ENCODE peak calls at places on chromosomes 1 and 21, in ten cellular contexts. J is IMR-90, S is fibroblast of lung, I is H1, C is transverse colon, F is ovary, W is body of pancreas, Q is heart left ventricle, P is colonic mucosa, M is testis. V is an unnamed sample. For H3K4me1 and H3K36me3, the result is how much of the 10 kb centered on the place peaks cover.

GRCh38 chr21:17436626-17437111 is 76.2 kb upstream of the CXADR start:
- DNase-seq in M (peak), S (no peak), C (no peak), P (no peak), J (no peak), W (no peak), I (no peak), F (no peak), Q (no peak), V (no peak)

GRCh38 chr21:42618713-42619112 is 34.7 kb upstream of the PDE9A start:
- DNase-seq in J (no peak), Q (no peak), P (no peak), I (no peak), W (no peak), C (no peak), M (no peak), F (no peak), S (no peak), V (no peak)

GRCh38 chr1:41592451-41593125 is 108.1 kb upstream of the EDN2 start:
- DNase-seq in M (no peak), S (no peak), W (no peak), P (no peak), C (no peak), Q (no peak), J (no peak), F (no peak), I (no peak), V (no peak)

GRCh38 chr1:210402560-210402959 is 73.9 kb downstream of the HHAT start:
- DNase-seq in C (no peak), J (no peak), F (no peak), S (no peak), Q (no peak), I (no peak), P (no peak), W (no peak), M (no peak), V (no peak)

GRCh38 chr1:228283476-228284147 is 75.8 kb downstream of the OBSCN start:
- DNase-seq in J (no peak), W (no peak), I (no peak), C (peak), S (no peak), Q (peak), M (no peak), P (no peak), F (no peak), V (no peak)

GRCh38 chr1:26913754-26914619 is at the start of gene NR0B2:
- DNase-seq in I (no peak), C (peak), F (no peak), M (no peak), Q (peak), W (peak), P (peak), J (no peak), S (no peak), V (no peak)

GRCh38 chr1:85838238-85838637 is 130.0 kb upstream of the ZNHIT6 start:
- DNase-seq in S (no peak), W (no peak), P (no peak), I (no peak), J (no peak), F (no peak), C (no peak), M (no peak), Q (no peak), V (no peak)

GRCh38 chr1:199982606-199983005 is 44.9 kb upstream of the NR5A2 start:
- DNase-seq in F (no peak), M (no peak), J (no peak), I (no peak), S (no peak), C (peak), Q (no peak), P (peak), W (no peak), V (no peak)

GRCh38 chr1:20355828-20356735 is 65.4 kb downstream of the VWA5B1 start:
- DNase-seq in W (no peak), J (no peak), S (no peak), F (no peak), Q (no peak), M (no peak), P (no peak), C (peak), I (no peak), V (no peak)

GRCh38 chr1:112234710-112235109 is 161.3 kb upstream of the CTTNBP2NL start:
- DNase-seq in P (no peak), S (no peak), M (no peak), C (no peak), J (no peak), I (no peak), Q (no peak), W (no peak), F (no peak), V (no peak)

GRCh38 chr1:223243441-223244050 is 100.5 kb upstream of the TLR5 start:
- DNase-seq in F (no peak), S (no peak), M (no peak), W (no peak), J (no peak), I (no peak), P (no peak), C (no peak), Q (no peak), V (no peak)

GRCh38 chr21:35563885-35564451 is 496.4 kb downstream of the SETD4 start:
- DNase-seq in W (peak), I (no peak), F (peak), J (peak), P (peak), M (peak), C (peak), S (peak), Q (peak), V (no peak)

GRCh38 chr1:202959276-202959620 is 1.1 kb upstream of the ADIPOR1 start:
- DNase-seq in J (peak), M (no peak), F (no peak), C (no peak), I (no peak), P (no peak), S (peak), Q (no peak), W (no peak), V (no peak)

GRCh38 chr1:118360817-118361216 is 175.8 kb upstream of the SPAG17 start:
- DNase-seq in P (no peak), S (peak), C (no peak), F (no peak), J (peak), W (no peak), I (no peak), M (no peak), Q (no peak), V (no peak)

GRCh38 chr1:8083739-8084484 is 57.8 kb upstream of the ERRFI1 start:
- DNase-seq in Q (no peak), S (peak), W (no peak), P (no peak), M (peak), I (no peak), F (no peak), J (peak), C (no peak), V (no peak)

DNA sequence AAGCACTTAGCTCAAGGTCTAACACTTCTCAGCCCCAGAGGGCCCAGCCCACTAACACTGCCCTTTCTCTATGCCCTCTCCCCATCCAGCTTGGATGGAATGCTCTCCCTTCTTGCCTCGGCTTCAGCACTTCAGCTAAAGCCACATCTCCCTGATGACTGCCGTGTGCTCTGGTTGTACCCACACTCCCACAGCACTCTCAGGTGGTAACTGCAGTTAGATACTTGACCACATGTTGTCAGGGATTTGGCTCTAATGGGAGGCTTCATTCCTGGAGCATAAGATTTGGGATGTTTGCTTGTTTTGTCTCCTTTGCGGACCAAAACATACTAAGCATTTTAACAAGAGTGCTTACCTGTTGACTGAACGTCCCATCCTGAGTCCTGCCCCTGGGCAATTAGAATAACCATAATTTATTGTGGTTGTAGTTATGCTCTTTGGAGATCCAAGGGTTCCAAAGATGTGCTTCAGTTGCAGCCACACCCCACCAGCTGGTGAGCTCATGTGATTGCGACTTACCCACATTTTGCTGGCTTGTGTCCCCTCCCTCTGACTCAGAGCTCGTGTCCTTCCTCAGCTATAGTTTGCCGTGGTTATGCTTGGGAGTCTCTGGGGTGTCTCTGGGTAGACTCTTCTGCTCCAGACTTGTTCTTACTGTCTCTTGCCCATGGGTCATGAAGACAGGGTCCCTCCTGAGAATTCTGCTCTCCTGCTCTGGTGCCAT is 7.7 kb upstream of the SLC26A9 start:
- DNase-seq in M (no peak), J (peak), Q (no peak), P (no peak), S (peak), F (no peak), W (no peak), I (no peak), C (no peak), V (no peak)
- H3K4me1 ChIP-seq in M (under half), J (under half), Q (under half), P (under half), S (under half), F (under half), W (half or more), I (under half), C (under half), V (under half)

DNA sequence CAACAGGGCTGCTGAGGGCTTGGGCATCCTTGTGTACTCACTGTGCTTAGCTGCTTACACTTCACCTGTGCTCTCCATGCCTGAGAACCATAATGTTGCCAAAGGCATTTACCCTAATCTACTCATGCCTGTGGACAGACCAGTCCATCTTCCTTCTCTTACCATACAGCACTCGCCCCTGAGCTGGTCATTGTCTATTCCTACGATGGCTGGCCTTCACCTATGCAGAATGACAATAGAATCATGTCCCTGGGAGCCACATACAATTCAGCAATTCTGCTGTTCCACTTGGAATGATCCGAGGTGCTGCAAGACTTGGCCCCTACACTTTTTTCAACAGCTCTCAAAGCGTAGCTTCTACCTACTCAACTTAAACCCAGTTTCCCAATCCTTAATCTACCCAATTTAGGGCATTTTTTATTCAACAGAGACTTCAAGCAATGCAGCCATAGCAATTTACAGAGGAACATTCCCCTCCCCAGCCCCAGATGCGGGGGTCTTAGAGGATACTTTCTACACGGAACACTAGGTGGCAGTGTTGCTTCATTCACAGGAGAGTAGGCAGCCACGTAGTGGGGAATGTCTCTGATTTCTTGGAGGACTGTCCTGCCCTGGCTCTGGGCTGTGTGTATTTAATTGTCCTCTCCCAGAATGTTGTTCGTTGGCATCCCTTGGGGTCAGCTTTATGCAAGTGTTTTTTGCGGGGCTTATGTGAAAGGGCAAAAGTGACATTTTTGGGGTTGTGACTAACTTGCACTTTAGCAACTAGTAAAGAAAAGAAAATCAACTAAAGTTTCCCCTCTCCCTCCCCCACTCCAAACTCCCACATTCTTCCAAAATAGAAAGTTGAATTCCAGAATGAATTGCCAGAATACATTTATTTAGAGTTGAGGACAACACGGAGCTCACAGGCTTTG is 96.8 kb downstream of the PAPPA2 start:
- DNase-seq in S (peak), P (peak), F (no peak), C (peak), W (peak), M (peak), J (peak), I (peak), Q (peak), V (peak)
- TF ChIP-seq CTCF in S (peak), P (peak), F (peak), C (peak), W (peak), M (peak), J (peak), I (peak), Q (peak), V (peak)

DNA sequence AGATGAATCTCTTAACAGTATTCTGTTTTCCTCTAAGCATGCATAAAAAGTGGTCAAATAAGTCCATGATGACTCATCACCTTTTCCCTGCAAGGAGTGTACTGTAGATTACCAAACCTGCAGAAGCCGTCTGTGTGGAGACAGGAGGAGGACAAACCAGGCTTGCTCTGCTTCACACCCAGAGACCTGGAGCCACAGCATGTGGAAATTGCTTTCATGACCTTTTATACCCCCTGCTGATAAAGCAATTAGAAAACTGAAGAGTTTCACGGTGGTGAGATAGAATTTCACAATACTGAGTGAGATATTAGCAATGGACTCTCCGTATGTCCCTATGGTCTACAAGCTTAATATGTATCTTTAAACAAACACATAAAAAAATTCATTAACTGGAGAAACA is 9.4 kb downstream of the CORT start:
- DNase-seq in F (no peak), S (peak), M (no peak), P (no peak), J (peak), I (no peak), C (no peak), Q (no peak), W (no peak), V (no peak)
- H3K36me3 ChIP-seq in F (under half), S (under half), M (under half), P (under half), J (under half), I (under half), C (under half), Q (under half), W (under half), V (under half)

GRCh38 chr1:110086959-110087358 is 16.5 kb upstream of the ALX3 start:
- DNase-seq in J (no peak), P (no peak), M (no peak), C (no peak), F (no peak), S (no peak), W (no peak), I (no peak), Q (no peak), V (no peak)

GRCh38 chr1:110087812-110088738 is 17.6 kb upstream of the ALX3 start:
- DNase-seq in M (peak), S (peak), I (no peak), P (peak), W (peak), F (no peak), Q (peak), C (peak), J (peak), V (peak)

GRCh38 chr1:110091791-110092190 is 20.5 kb upstream of the UBL4B start:
- DNase-seq in Q (no peak), M (no peak), S (no peak), W (no peak), J (peak), I (no peak), P (no peak), F (no peak), C (no peak), V (no peak)

GRCh38 chr1:110088739-110089316 is 18.4 kb upstream of the ALX3 start:
- DNase-seq in S (no peak), I (no peak), F (no peak), J (no peak), M (no peak), W (no peak), P (no peak), Q (no peak), C (no peak), V (no peak)

GRCh38 chr1:110089561-110090275 is 19.2 kb upstream of the ALX3 start:
- DNase-seq in J (no peak), Q (no peak), M (no peak), W (no peak), S (no peak), C (no peak), I (no peak), P (no peak), F (no peak), V (no peak)
- H3K4me1 ChIP-seq in J (under half), Q (under half), M (under half), W (under half), S (under half), C (under half), I (under half), P (under half), F (under half), V (under half)

V was measured in Panc1.